ENCODE peak calls at places on chromosomes 16 and 17, in nine cellular contexts. One of them, this sample, is unnamed.

GRCh38 chr16:14133907-14134306 is 62.8 kb downstream of the MRTFB start:
- DNase-seq in ACHN: no peak
- DNase-seq in HTR-8/SVneo: no peak
- DNase-seq in COR-L47: no peak
- DNase-seq in cardiac fibroblast: no peak
- DNase-seq in kidney glomerular epithelial cell: no peak
- DNase-seq in fibroblast of the aortic adventitia: no peak
- DNase-seq in stimulated activated naive B cell treated with anti-CD40 and anti-IgM and Interleukin-4, amounts not matched to agents 10 μg/mL and 1 μg/mL and 100 μg/mL, for 72 hours: no peak
- DNase-seq in BJ: no peak
- DNase-seq in this sample: no peak

GRCh38 chr17:17498606-17499301 is 2.6 kb upstream of the RASD1 start:
- DNase-seq in ACHN: no peak
- DNase-seq in HTR-8/SVneo: no peak
- DNase-seq in COR-L47: no peak
- DNase-seq in cardiac fibroblast: no peak
- DNase-seq in kidney glomerular epithelial cell: no peak
- DNase-seq in fibroblast of the aortic adventitia: no peak
- DNase-seq in stimulated activated naive B cell treated with anti-CD40 and anti-IgM and Interleukin-4, amounts not matched to agents 10 μg/mL and 1 μg/mL and 100 μg/mL, for 72 hours: no peak
- DNase-seq in BJ: no peak
- DNase-seq in this sample: no peak

GRCh38 chr16:20868890-20869289 is 31.3 kb downstream of the DCUN1D3 start:
- DNase-seq in ACHN: peak; percentile 55
- DNase-seq in HTR-8/SVneo: no peak
- DNase-seq in COR-L47: no peak
- DNase-seq in cardiac fibroblast: peak; percentile 57
- DNase-seq in kidney glomerular epithelial cell: no peak
- DNase-seq in fibroblast of the aortic adventitia: peak; percentile 81
- DNase-seq in stimulated activated naive B cell treated with anti-CD40 and anti-IgM and Interleukin-4, amounts not matched to agents 10 μg/mL and 1 μg/mL and 100 μg/mL, for 72 hours: no peak
- DNase-seq in BJ: no peak
- DNase-seq in this sample: no peak

GRCh38 chr17:75877752-75878173 is 618 bp downstream of the TRIM47 start:
- DNase-seq in ACHN: peak; percentile 83
- DNase-seq in HTR-8/SVneo: peak; percentile 64
- DNase-seq in COR-L47: peak; percentile 73
- DNase-seq in cardiac fibroblast: peak; percentile 74
- DNase-seq in kidney glomerular epithelial cell: peak; percentile 37
- DNase-seq in fibroblast of the aortic adventitia: peak; percentile 64
- DNase-seq in stimulated activated naive B cell treated with anti-CD40 and anti-IgM and Interleukin-4, amounts not matched to agents 10 μg/mL and 1 μg/mL and 100 μg/mL, for 72 hours: peak; percentile 56
- DNase-seq in BJ: no peak
- DNase-seq in this sample: peak; percentile 56

GRCh38 chr16:86570542-86571196 is 4.0 kb downstream of the FOXC2 start:
- DNase-seq in ACHN: no peak
- DNase-seq in HTR-8/SVneo: no peak
- DNase-seq in COR-L47: no peak
- DNase-seq in cardiac fibroblast: peak; percentile 41
- DNase-seq in kidney glomerular epithelial cell: no peak
- DNase-seq in fibroblast of the aortic adventitia: no peak
- DNase-seq in stimulated activated naive B cell treated with anti-CD40 and anti-IgM and Interleukin-4, amounts not matched to agents 10 μg/mL and 1 μg/mL and 100 μg/mL, for 72 hours: no peak
- DNase-seq in BJ: no peak
- DNase-seq in this sample: no peak

GRCh38 chr17:76266244-76266938 is 1.2 kb downstream of the UBALD2 start:
- DNase-seq in ACHN: peak; percentile 22
- DNase-seq in HTR-8/SVneo: no peak
- DNase-seq in COR-L47: no peak
- DNase-seq in cardiac fibroblast: peak; percentile 49
- DNase-seq in kidney glomerular epithelial cell: no peak
- DNase-seq in fibroblast of the aortic adventitia: peak; percentile 46
- DNase-seq in stimulated activated naive B cell treated with anti-CD40 and anti-IgM and Interleukin-4, amounts not matched to agents 10 μg/mL and 1 μg/mL and 100 μg/mL, for 72 hours: no peak
- DNase-seq in BJ: no peak
- DNase-seq in this sample: peak; percentile 29

GRCh38 chr16:58022601-58023371 is 2.8 kb upstream of the MMP15 start:
- DNase-seq in ACHN: peak; percentile 67
- DNase-seq in HTR-8/SVneo: no peak
- DNase-seq in COR-L47: peak; percentile 92
- DNase-seq in cardiac fibroblast: peak; percentile 68
- DNase-seq in kidney glomerular epithelial cell: peak; percentile 54
- DNase-seq in fibroblast of the aortic adventitia: peak; percentile 72
- DNase-seq in stimulated activated naive B cell treated with anti-CD40 and anti-IgM and Interleukin-4, amounts not matched to agents 10 μg/mL and 1 μg/mL and 100 μg/mL, for 72 hours: no peak
- DNase-seq in BJ: no peak
- DNase-seq in this sample: peak; percentile 67

GRCh38 chr17:38568845-38569510 is 36.8 kb downstream of the SRCIN1 start:
- DNase-seq in ACHN: no peak
- DNase-seq in HTR-8/SVneo: no peak
- DNase-seq in COR-L47: peak; percentile 50
- DNase-seq in cardiac fibroblast: no peak
- DNase-seq in kidney glomerular epithelial cell: no peak
- DNase-seq in fibroblast of the aortic adventitia: no peak
- DNase-seq in stimulated activated naive B cell treated with anti-CD40 and anti-IgM and Interleukin-4, amounts not matched to agents 10 μg/mL and 1 μg/mL and 100 μg/mL, for 72 hours: no peak
- DNase-seq in BJ: no peak
- DNase-seq in this sample: no peak

GRCh38 chr16:72162105-72162680 is 9.8 kb downstream of the PMFBP1 start:
- DNase-seq in ACHN: no peak
- DNase-seq in HTR-8/SVneo: no peak
- DNase-seq in COR-L47: no peak
- DNase-seq in cardiac fibroblast: peak; percentile 1
- DNase-seq in kidney glomerular epithelial cell: no peak
- DNase-seq in fibroblast of the aortic adventitia: no peak
- DNase-seq in stimulated activated naive B cell treated with anti-CD40 and anti-IgM and Interleukin-4, amounts not matched to agents 10 μg/mL and 1 μg/mL and 100 μg/mL, for 72 hours: no peak
- DNase-seq in BJ: no peak
- DNase-seq in this sample: no peak

GRCh38 chr16:71472041-71472440 is 10.0 kb upstream of the ZNF23 start:
- DNase-seq in ACHN: no peak
- DNase-seq in HTR-8/SVneo: no peak
- DNase-seq in COR-L47: no peak
- DNase-seq in cardiac fibroblast: peak; percentile 49
- DNase-seq in kidney glomerular epithelial cell: no peak
- DNase-seq in fibroblast of the aortic adventitia: no peak
- DNase-seq in stimulated activated naive B cell treated with anti-CD40 and anti-IgM and Interleukin-4, amounts not matched to agents 10 μg/mL and 1 μg/mL and 100 μg/mL, for 72 hours: no peak
- DNase-seq in BJ: no peak
- DNase-seq in this sample: no peak

GRCh38 chr17:37301288-37301687 is 74.5 kb upstream of the C17orf78 start:
- DNase-seq in ACHN: no peak
- DNase-seq in HTR-8/SVneo: no peak
- DNase-seq in COR-L47: no peak
- DNase-seq in cardiac fibroblast: peak; percentile 39
- DNase-seq in kidney glomerular epithelial cell: no peak
- DNase-seq in fibroblast of the aortic adventitia: peak; percentile 78
- DNase-seq in stimulated activated naive B cell treated with anti-CD40 and anti-IgM and Interleukin-4, amounts not matched to agents 10 μg/mL and 1 μg/mL and 100 μg/mL, for 72 hours: no peak
- DNase-seq in BJ: no peak
- DNase-seq in this sample: peak; percentile 74

GRCh38 chr16:70473446-70474319 is 19.3 kb downstream of the FCSK start:
- DNase-seq in ACHN: no peak
- DNase-seq in HTR-8/SVneo: no peak
- DNase-seq in COR-L47: no peak
- DNase-seq in cardiac fibroblast: no peak
- DNase-seq in kidney glomerular epithelial cell: no peak
- DNase-seq in fibroblast of the aortic adventitia: no peak
- DNase-seq in stimulated activated naive B cell treated with anti-CD40 and anti-IgM and Interleukin-4, amounts not matched to agents 10 μg/mL and 1 μg/mL and 100 μg/mL, for 72 hours: no peak
- DNase-seq in BJ: no peak
- DNase-seq in this sample: no peak

GRCh38 chr17:18990331-18990730 is 14.2 kb downstream of the FAM83G start:
- DNase-seq in ACHN: no peak
- DNase-seq in HTR-8/SVneo: no peak
- DNase-seq in COR-L47: no peak
- DNase-seq in cardiac fibroblast: no peak
- DNase-seq in kidney glomerular epithelial cell: no peak
- DNase-seq in fibroblast of the aortic adventitia: no peak
- DNase-seq in stimulated activated naive B cell treated with anti-CD40 and anti-IgM and Interleukin-4, amounts not matched to agents 10 μg/mL and 1 μg/mL and 100 μg/mL, for 72 hours: no peak
- DNase-seq in BJ: no peak
- DNase-seq in this sample: no peak

GRCh38 chr16:53913082-53913870 is 209.3 kb downstream of the FTO start:
- DNase-seq in ACHN: no peak
- DNase-seq in HTR-8/SVneo: no peak
- DNase-seq in COR-L47: peak; percentile 43
- DNase-seq in cardiac fibroblast: peak; percentile 97
- DNase-seq in kidney glomerular epithelial cell: peak; percentile 0
- DNase-seq in fibroblast of the aortic adventitia: peak; percentile 97
- DNase-seq in stimulated activated naive B cell treated with anti-CD40 and anti-IgM and Interleukin-4, amounts not matched to agents 10 μg/mL and 1 μg/mL and 100 μg/mL, for 72 hours: no peak
- DNase-seq in BJ: peak; percentile 32
- DNase-seq in this sample: peak; percentile 75

GRCh38 chr17:4161179-4161559 is 18.2 kb downstream of the CYB5D2 start:
- DNase-seq in ACHN: peak; percentile 52
- DNase-seq in HTR-8/SVneo: peak; percentile 93
- DNase-seq in COR-L47: no peak
- DNase-seq in cardiac fibroblast: peak; percentile 96
- DNase-seq in kidney glomerular epithelial cell: peak; percentile 36
- DNase-seq in fibroblast of the aortic adventitia: peak; percentile 72
- DNase-seq in stimulated activated naive B cell treated with anti-CD40 and anti-IgM and Interleukin-4, amounts not matched to agents 10 μg/mL and 1 μg/mL and 100 μg/mL, for 72 hours: no peak
- DNase-seq in BJ: peak; percentile 85
- DNase-seq in this sample: peak; percentile 93

GRCh38 chr16:56262148-56262878 is 71.0 kb downstream of the GNAO1 start:
- DNase-seq in ACHN: no peak
- DNase-seq in HTR-8/SVneo: no peak
- DNase-seq in COR-L47: peak; percentile 53
- DNase-seq in cardiac fibroblast: no peak
- DNase-seq in kidney glomerular epithelial cell: no peak
- DNase-seq in fibroblast of the aortic adventitia: no peak
- DNase-seq in stimulated activated naive B cell treated with anti-CD40 and anti-IgM and Interleukin-4, amounts not matched to agents 10 μg/mL and 1 μg/mL and 100 μg/mL, for 72 hours: no peak
- DNase-seq in BJ: no peak
- DNase-seq in this sample: peak; percentile 13

GRCh38 chr16:2296662-2297505 is 29.0 kb upstream of the RNPS1 start:
- DNase-seq in ACHN: peak; percentile 45
- DNase-seq in HTR-8/SVneo: peak; percentile 21
- DNase-seq in COR-L47: no peak
- DNase-seq in cardiac fibroblast: peak; percentile 53
- DNase-seq in kidney glomerular epithelial cell: no peak
- DNase-seq in fibroblast of the aortic adventitia: peak; percentile 33
- DNase-seq in stimulated activated naive B cell treated with anti-CD40 and anti-IgM and Interleukin-4, amounts not matched to agents 10 μg/mL and 1 μg/mL and 100 μg/mL, for 72 hours: no peak
- DNase-seq in BJ: no peak
- DNase-seq in this sample: peak; percentile 4

GRCh38 chr17:8956521-8956920 is 9.0 kb downstream of the PIK3R5 start:
- DNase-seq in ACHN: no peak
- DNase-seq in HTR-8/SVneo: no peak
- DNase-seq in COR-L47: no peak
- DNase-seq in cardiac fibroblast: no peak
- DNase-seq in kidney glomerular epithelial cell: no peak
- DNase-seq in fibroblast of the aortic adventitia: no peak
- DNase-seq in stimulated activated naive B cell treated with anti-CD40 and anti-IgM and Interleukin-4, amounts not matched to agents 10 μg/mL and 1 μg/mL and 100 μg/mL, for 72 hours: no peak
- DNase-seq in BJ: no peak
- DNase-seq in this sample: no peak

GRCh38 chr17:51540151-51540550 is 279.8 kb downstream of the UTP18 start:
- DNase-seq in ACHN: no peak
- DNase-seq in HTR-8/SVneo: no peak
- DNase-seq in COR-L47: no peak
- DNase-seq in cardiac fibroblast: no peak
- DNase-seq in kidney glomerular epithelial cell: no peak
- DNase-seq in fibroblast of the aortic adventitia: no peak
- DNase-seq in stimulated activated naive B cell treated with anti-CD40 and anti-IgM and Interleukin-4, amounts not matched to agents 10 μg/mL and 1 μg/mL and 100 μg/mL, for 72 hours: no peak
- DNase-seq in BJ: no peak
- DNase-seq in this sample: no peak

GRCh38 chr16:85373741-85374570 is 239.2 kb upstream of the GSE1 start:
- DNase-seq in ACHN: no peak
- DNase-seq in HTR-8/SVneo: no peak
- DNase-seq in COR-L47: no peak
- DNase-seq in cardiac fibroblast: no peak
- DNase-seq in kidney glomerular epithelial cell: no peak
- DNase-seq in fibroblast of the aortic adventitia: no peak
- DNase-seq in stimulated activated naive B cell treated with anti-CD40 and anti-IgM and Interleukin-4, amounts not matched to agents 10 μg/mL and 1 μg/mL and 100 μg/mL, for 72 hours: no peak
- DNase-seq in BJ: no peak
- DNase-seq in this sample: no peak

GRCh38 chr17:34006126-34006525 is 249.0 kb upstream of the CCL2 start:
- DNase-seq in ACHN: no peak
- DNase-seq in HTR-8/SVneo: no peak
- DNase-seq in COR-L47: no peak
- DNase-seq in cardiac fibroblast: no peak
- DNase-seq in kidney glomerular epithelial cell: no peak
- DNase-seq in fibroblast of the aortic adventitia: no peak
- DNase-seq in stimulated activated naive B cell treated with anti-CD40 and anti-IgM and Interleukin-4, amounts not matched to agents 10 μg/mL and 1 μg/mL and 100 μg/mL, for 72 hours: no peak
- DNase-seq in BJ: no peak
- DNase-seq in this sample: no peak

GRCh38 chr17:81468111-81468764 is 44.4 kb downstream of the ACTG1 start:
- DNase-seq in ACHN: no peak
- DNase-seq in HTR-8/SVneo: no peak
- DNase-seq in COR-L47: no peak
- DNase-seq in cardiac fibroblast: no peak
- DNase-seq in kidney glomerular epithelial cell: no peak
- DNase-seq in fibroblast of the aortic adventitia: no peak
- DNase-seq in stimulated activated naive B cell treated with anti-CD40 and anti-IgM and Interleukin-4, amounts not matched to agents 10 μg/mL and 1 μg/mL and 100 μg/mL, for 72 hours: no peak
- DNase-seq in BJ: no peak
- DNase-seq in this sample: no peak

GRCh38 chr16:51225902-51226301 is 74.8 kb upstream of the SALL1 start:
- DNase-seq in ACHN: no peak
- DNase-seq in HTR-8/SVneo: no peak
- DNase-seq in COR-L47: peak; percentile 77
- DNase-seq in cardiac fibroblast: no peak
- DNase-seq in kidney glomerular epithelial cell: no peak
- DNase-seq in fibroblast of the aortic adventitia: no peak
- DNase-seq in stimulated activated naive B cell treated with anti-CD40 and anti-IgM and Interleukin-4, amounts not matched to agents 10 μg/mL and 1 μg/mL and 100 μg/mL, for 72 hours: no peak
- DNase-seq in BJ: no peak
- DNase-seq in this sample: no peak

GRCh38 chr17:79777844-79778503 is at the start of gene CBX2:
- DNase-seq in ACHN: peak; percentile 76
- DNase-seq in HTR-8/SVneo: peak; percentile 82
- DNase-seq in COR-L47: peak; percentile 82
- DNase-seq in cardiac fibroblast: peak; percentile 55
- DNase-seq in kidney glomerular epithelial cell: peak; percentile 50
- DNase-seq in fibroblast of the aortic adventitia: peak; percentile 39
- DNase-seq in stimulated activated naive B cell treated with anti-CD40 and anti-IgM and Interleukin-4, amounts not matched to agents 10 μg/mL and 1 μg/mL and 100 μg/mL, for 72 hours: peak; percentile 58
- DNase-seq in BJ: no peak
- DNase-seq in this sample: peak; percentile 37

GRCh38 chr17:78176548-78177025 is 8.2 kb downstream of the SYNGR2 start:
- DNase-seq in ACHN: peak; percentile 68
- DNase-seq in HTR-8/SVneo: no peak
- DNase-seq in COR-L47: no peak
- DNase-seq in cardiac fibroblast: peak; percentile 53
- DNase-seq in kidney glomerular epithelial cell: peak; percentile 28
- DNase-seq in fibroblast of the aortic adventitia: peak; percentile 49
- DNase-seq in stimulated activated naive B cell treated with anti-CD40 and anti-IgM and Interleukin-4, amounts not matched to agents 10 μg/mL and 1 μg/mL and 100 μg/mL, for 72 hours: peak; percentile 80
- DNase-seq in BJ: no peak
- DNase-seq in this sample: peak; percentile 35

GRCh38 chr17:12619444-12620199 is 46.1 kb upstream of the MYOCD start:
- DNase-seq in ACHN: no peak
- DNase-seq in HTR-8/SVneo: no peak
- DNase-seq in COR-L47: no peak
- DNase-seq in cardiac fibroblast: peak; percentile 61
- DNase-seq in kidney glomerular epithelial cell: no peak
- DNase-seq in fibroblast of the aortic adventitia: peak; percentile 5
- DNase-seq in stimulated activated naive B cell treated with anti-CD40 and anti-IgM and Interleukin-4, amounts not matched to agents 10 μg/mL and 1 μg/mL and 100 μg/mL, for 72 hours: no peak
- DNase-seq in BJ: no peak
- DNase-seq in this sample: peak; percentile 73

GRCh38 chr17:82302991-82303943 is 14.1 kb downstream of the CD7 start:
- DNase-seq in ACHN: no peak
- DNase-seq in HTR-8/SVneo: no peak
- DNase-seq in COR-L47: no peak
- DNase-seq in cardiac fibroblast: no peak
- DNase-seq in kidney glomerular epithelial cell: no peak
- DNase-seq in fibroblast of the aortic adventitia: no peak
- DNase-seq in stimulated activated naive B cell treated with anti-CD40 and anti-IgM and Interleukin-4, amounts not matched to agents 10 μg/mL and 1 μg/mL and 100 μg/mL, for 72 hours: no peak
- DNase-seq in BJ: no peak
- DNase-seq in this sample: no peak

GRCh38 chr17:66952031-66952524 is 12.4 kb upstream of the CACNG4 start:
- DNase-seq in ACHN: peak; percentile 96
- DNase-seq in HTR-8/SVneo: peak; percentile 96
- DNase-seq in COR-L47: no peak
- DNase-seq in cardiac fibroblast: peak; percentile 94
- DNase-seq in kidney glomerular epithelial cell: peak; percentile 94
- DNase-seq in fibroblast of the aortic adventitia: no peak
- DNase-seq in stimulated activated naive B cell treated with anti-CD40 and anti-IgM and Interleukin-4, amounts not matched to agents 10 μg/mL and 1 μg/mL and 100 μg/mL, for 72 hours: no peak
- DNase-seq in BJ: peak; percentile 65
- DNase-seq in this sample: peak; percentile 98

GRCh38 chr16:83458612-83459011 is 349.2 kb upstream of the HSBP1 start:
- DNase-seq in ACHN: peak; percentile 24
- DNase-seq in HTR-8/SVneo: peak; percentile 57
- DNase-seq in COR-L47: no peak
- DNase-seq in cardiac fibroblast: peak; percentile 83
- DNase-seq in kidney glomerular epithelial cell: peak; percentile 38
- DNase-seq in fibroblast of the aortic adventitia: peak; percentile 10
- DNase-seq in stimulated activated naive B cell treated with anti-CD40 and anti-IgM and Interleukin-4, amounts not matched to agents 10 μg/mL and 1 μg/mL and 100 μg/mL, for 72 hours: peak; percentile 14
- DNase-seq in BJ: no peak
- DNase-seq in this sample: peak; percentile 65

GRCh38 chr16:51040637-51041036 is 110.4 kb downstream of the SALL1 start:
- DNase-seq in ACHN: no peak
- DNase-seq in HTR-8/SVneo: no peak
- DNase-seq in COR-L47: no peak
- DNase-seq in cardiac fibroblast: no peak
- DNase-seq in kidney glomerular epithelial cell: no peak
- DNase-seq in fibroblast of the aortic adventitia: no peak
- DNase-seq in stimulated activated naive B cell treated with anti-CD40 and anti-IgM and Interleukin-4, amounts not matched to agents 10 μg/mL and 1 μg/mL and 100 μg/mL, for 72 hours: no peak
- DNase-seq in BJ: no peak
- DNase-seq in this sample: no peak

GRCh38 chr17:2094891-2095535 is 40.1 kb downstream of the HIC1 start:
- DNase-seq in ACHN: no peak
- DNase-seq in HTR-8/SVneo: no peak
- DNase-seq in COR-L47: no peak
- DNase-seq in cardiac fibroblast: peak; percentile 78
- DNase-seq in kidney glomerular epithelial cell: no peak
- DNase-seq in fibroblast of the aortic adventitia: peak; percentile 73
- DNase-seq in stimulated activated naive B cell treated with anti-CD40 and anti-IgM and Interleukin-4, amounts not matched to agents 10 μg/mL and 1 μg/mL and 100 μg/mL, for 72 hours: no peak
- DNase-seq in BJ: no peak
- DNase-seq in this sample: peak; percentile 51